ENCODE peak calls at places on chromosome 12, in ten cellular contexts. Y is K562, T is HCT116, L is H1, W is astrocyte, F is GM23248, G is fibroblast of lung, M is neural progenitor cell, B is PC-3, O is mammary epithelial cell. E is an unnamed sample.

GRCh38 chr12:96425973-96426372 is 25.7 kb upstream of the CDK17 start:
- DNase-seq in T (no peak), L (no peak), Y (no peak), F (peak), G (peak), W (peak), B (peak), O (peak), M (no peak), E (no peak)

GRCh38 chr12:87054225-87054624 is 798.0 kb upstream of the MGAT4C start:
- DNase-seq in B (peak), G (no peak), T (no peak), M (no peak), W (peak), F (peak), L (no peak), O (no peak), Y (no peak), E (no peak)

GRCh38 chr12:105878964-105879363 is 259.8 kb downstream of the NUAK1 start:
- DNase-seq in G (no peak), O (peak), B (peak), L (no peak), Y (no peak), T (no peak), M (no peak), F (peak), W (no peak), E (no peak)

GRCh38 chr12:9902539-9903228 is 21.4 kb downstream of the KLRF2 start:
- DNase-seq in M (peak), T (no peak), W (no peak), G (no peak), Y (no peak), L (no peak), O (peak), F (no peak), B (no peak), E (no peak)

GRCh38 chr12:120662879-120663278 is 22.5 kb downstream of the CABP1 start:
- DNase-seq in F (no peak), G (no peak), O (no peak), Y (no peak), M (no peak), B (no peak), W (no peak), L (no peak), T (no peak), E (no peak)

GRCh38 chr12:132488127-132489077 is 1.5 kb upstream of the FBRSL1 start:
- DNase-seq in W (no peak), O (no peak), F (no peak), Y (peak), B (no peak), M (peak), G (no peak), L (no peak), T (no peak), E (no peak)

GRCh38 chr12:2624543-2625266 is 170.1 kb upstream of the FKBP4 start:
- DNase-seq in G (peak), F (peak), B (peak), L (peak), M (peak), W (peak), Y (peak), T (peak), O (peak), E (peak)

GRCh38 chr12:122116707-122117535 is 38.4 kb downstream of the MLXIP start:
- DNase-seq in F (no peak), L (no peak), Y (no peak), W (no peak), G (no peak), O (no peak), T (no peak), M (no peak), B (no peak), E (no peak)

GRCh38 chr12:119642986-119643385 is 24.9 kb upstream of the PRKAB1 start:
- DNase-seq in B (no peak), M (peak), Y (peak), T (no peak), L (no peak), F (no peak), G (no peak), W (no peak), O (no peak), E (no peak)

GRCh38 chr12:4910502-4911315 is 1.0 kb downstream of the KCNA1 start:
- DNase-seq in M (peak), L (no peak), T (no peak), G (peak), Y (no peak), W (no peak), F (peak), O (no peak), B (no peak), E (no peak)

GRCh38 chr12:9405861-9406563 is 197.8 kb upstream of the PZP start:
- DNase-seq in M (peak), Y (no peak), T (no peak), W (no peak), G (no peak), B (no peak), O (no peak), F (no peak), L (no peak), E (no peak)

GRCh38 chr12:79378496-79378895 is 312.3 kb downstream of the PAWR start:
- DNase-seq in B (no peak), F (peak), L (no peak), Y (no peak), M (no peak), G (peak), O (no peak), W (peak), T (no peak), E (no peak)

GRCh38 chr12:11705010-11705409 is 55.5 kb downstream of the ETV6 start:
- DNase-seq in G (peak), O (peak), T (no peak), Y (no peak), F (peak), B (peak), M (no peak), W (peak), L (no peak), E (peak)

GRCh38 chr12:24972078-24972477 is 23.2 kb upstream of the BCAT1 start:
- DNase-seq in B (no peak), T (no peak), Y (no peak), M (no peak), F (no peak), L (no peak), W (no peak), O (no peak), G (no peak), E (no peak)

GRCh38 chr12:92244036-92244435 is 98.4 kb upstream of the BTG1 start:
- DNase-seq in Y (no peak), W (no peak), F (peak), L (no peak), G (peak), B (no peak), M (no peak), O (no peak), T (no peak), E (no peak)

GRCh38 chr12:52876371-52876770 is 27.6 kb upstream of the KRT78 start:
- DNase-seq in O (peak), B (peak), Y (no peak), M (no peak), G (no peak), F (no peak), L (no peak), W (no peak), T (no peak), E (no peak)

DNA sequence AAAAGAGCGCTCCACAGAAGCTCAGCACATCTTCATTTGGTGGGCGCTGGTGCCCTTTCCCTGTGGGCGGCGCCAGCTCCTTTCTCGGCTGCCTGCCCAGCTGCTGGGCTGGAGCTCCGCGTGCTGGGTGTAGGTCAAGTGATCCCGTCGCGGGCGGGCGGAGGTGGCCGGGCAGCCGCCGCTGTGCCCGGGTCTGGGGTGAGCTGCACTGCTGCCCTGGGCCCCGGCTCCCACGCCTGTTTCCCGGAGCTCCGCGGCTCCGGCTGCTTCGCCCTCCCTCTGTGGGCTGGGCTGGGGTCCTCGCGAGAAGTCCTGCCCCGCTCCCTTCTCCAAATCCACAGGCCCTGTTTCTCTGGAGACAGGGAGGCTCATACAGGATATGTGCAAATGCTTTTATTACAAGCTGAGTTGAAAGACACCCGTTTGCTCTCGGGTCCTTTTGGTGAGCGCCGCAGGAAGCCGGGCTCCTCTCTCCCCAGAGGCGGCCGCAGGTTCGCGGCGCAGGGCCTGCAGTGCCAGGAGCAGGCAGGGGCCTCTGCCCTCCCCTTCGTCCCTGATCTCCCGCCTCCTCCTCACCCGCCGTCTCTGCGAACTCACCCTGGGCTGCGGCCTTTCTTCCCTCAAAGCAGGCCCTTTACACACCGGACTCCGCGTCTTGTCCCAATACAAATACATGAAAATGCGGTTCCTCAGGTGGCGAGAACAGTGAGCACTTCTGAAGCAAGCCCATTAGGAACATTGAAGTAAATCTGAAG is 67.8 kb upstream of the CAPRIN2 start:
- DNase-seq in Y (no peak), T (no peak), L (no peak), F (peak), B (no peak), G (peak), M (peak), O (peak), W (peak), E (peak)
- TF ChIP-seq EZH2 in Y (no peak), T (no peak), L (no peak), F (no peak), B (no peak), G (no peak), M (no peak), O (no peak), W (no peak), E (no peak)

DNA sequence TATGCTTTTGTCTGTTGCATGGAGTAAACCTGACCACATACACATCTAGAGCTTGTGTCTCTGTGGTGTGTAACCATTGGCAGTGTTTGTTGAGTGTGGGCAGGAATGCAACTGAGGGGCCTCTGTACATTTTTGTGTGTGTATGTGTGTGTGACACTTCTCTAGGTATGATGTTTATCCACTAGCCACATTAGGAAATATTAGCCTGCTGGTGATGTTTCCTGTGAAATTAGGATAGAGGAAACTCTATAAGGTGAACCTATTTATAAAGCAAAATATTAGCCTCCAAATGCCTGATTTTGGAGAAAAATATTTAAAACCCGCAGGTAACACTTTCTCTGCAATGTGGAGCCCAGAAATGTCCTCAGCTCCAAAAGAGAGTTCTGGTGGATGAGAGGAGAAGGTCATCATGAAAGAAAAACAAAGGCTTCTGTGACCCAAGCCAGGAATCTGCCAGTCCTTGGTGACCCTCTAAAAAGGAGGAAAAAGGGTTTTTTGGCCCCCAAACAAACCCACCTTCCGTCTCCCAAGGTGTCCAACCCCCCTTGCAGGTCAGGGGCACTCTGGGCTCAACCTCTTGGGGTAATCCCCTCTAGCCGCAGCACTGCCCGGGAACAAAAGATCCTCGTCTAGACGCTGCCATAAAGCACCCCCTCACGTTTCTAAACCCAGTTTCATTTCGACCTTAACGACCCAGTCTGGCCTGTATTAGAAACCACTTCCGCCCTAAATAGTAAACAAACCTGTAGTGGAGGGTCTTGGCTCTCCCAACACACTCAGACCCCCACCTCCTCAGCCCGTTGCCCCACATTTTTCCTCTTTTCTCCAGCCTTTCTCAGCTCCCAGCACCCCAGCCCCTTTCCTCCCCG is 3.1 kb upstream of the HOTAIR start:
- DNase-seq in G (no peak), L (no peak), O (no peak), W (no peak), F (no peak), Y (no peak), T (no peak), B (peak), M (no peak), E (no peak)
- TF ChIP-seq EZH2 in G (no peak), L (peak), O (no peak), W (no peak), F (peak), Y (no peak), T (no peak), B (no peak), M (peak), E (no peak)

GRCh38 chr12:113474635-113475436 is 3.2 kb upstream of the LHX5 start:
- DNase-seq in W (no peak), B (no peak), G (no peak), T (no peak), O (no peak), L (no peak), Y (no peak), F (no peak), M (peak), E (no peak)

GRCh38 chr12:113477842-113478215 is 6.2 kb upstream of the LHX5 start:
- DNase-seq in T (no peak), B (no peak), G (no peak), W (no peak), Y (no peak), O (no peak), M (no peak), F (no peak), L (no peak), E (no peak)

GRCh38 chr12:113477171-113477841 is 5.6 kb upstream of the LHX5 start:
- DNase-seq in W (no peak), O (no peak), L (no peak), G (no peak), Y (no peak), M (peak), T (no peak), F (no peak), B (no peak), E (no peak)

GRCh38 chr12:113475451-113476085 is 3.9 kb upstream of the LHX5 start:
- DNase-seq in T (no peak), Y (no peak), G (no peak), O (no peak), L (no peak), B (no peak), W (no peak), F (no peak), M (peak), E (no peak)

DNA sequence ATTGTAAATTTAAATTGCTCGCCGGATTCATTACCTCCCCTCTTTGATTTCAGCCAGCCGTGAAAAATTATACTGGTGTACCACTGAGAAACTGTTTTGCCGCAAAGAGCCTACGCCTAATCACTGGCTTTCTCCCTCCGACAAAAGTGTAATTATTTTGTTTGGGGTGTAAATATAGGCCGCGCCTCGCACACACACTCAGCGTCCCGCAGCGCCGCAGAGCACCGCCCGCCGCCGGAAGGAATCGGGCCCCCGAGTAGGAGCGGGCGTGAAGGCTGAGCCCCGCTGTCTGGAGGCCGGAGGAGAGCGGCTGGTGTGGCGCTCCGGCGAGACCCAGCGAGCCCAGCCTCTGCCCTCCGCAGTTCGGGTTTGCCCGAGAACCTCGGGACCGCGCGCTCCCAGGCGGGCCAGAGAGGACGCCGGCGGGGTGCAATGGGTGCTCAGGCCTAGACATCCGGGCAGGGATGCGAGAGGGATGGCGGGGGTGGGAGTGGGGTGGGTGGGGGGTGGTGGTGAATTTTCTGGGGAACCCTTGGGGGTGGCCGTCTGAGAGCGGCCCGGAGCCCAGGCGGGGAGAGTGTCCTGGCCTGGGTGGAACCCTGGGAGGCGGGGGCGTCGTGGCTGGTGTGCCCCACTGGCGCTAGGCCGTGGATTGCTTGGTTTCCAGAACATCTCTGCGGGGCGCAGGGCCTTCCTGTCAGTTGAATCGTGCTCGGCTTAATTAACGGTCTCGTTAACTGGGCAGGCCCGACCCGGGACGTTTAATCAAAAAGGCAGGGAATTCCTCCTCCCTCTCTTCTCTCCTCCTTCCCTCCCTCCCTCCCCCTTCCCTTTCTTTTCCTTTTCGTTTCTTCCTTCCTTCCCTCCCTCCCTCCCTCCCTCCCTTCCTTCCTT is 4.7 kb upstream of the LHX5 start:
- DNase-seq in Y (no peak), G (no peak), B (no peak), F (no peak), O (no peak), L (no peak), W (no peak), M (peak), T (no peak), E (no peak)
- TF ChIP-seq EZH2 in Y (no peak), G (peak), B (peak), F (peak), O (peak), L (peak), W (peak), M (no peak), T (no peak), E (no peak)

GRCh38 chr12:89350661-89351488 is 1.4 kb downstream of the DUSP6 start:
- DNase-seq in G (peak), O (peak), Y (no peak), W (no peak), F (peak), T (no peak), B (no peak), M (peak), L (no peak), E (peak)
- TF ChIP-seq EZH2 in G (no peak), O (no peak), Y (no peak), W (no peak), F (no peak), T (no peak), B (no peak), M (peak), L (no peak), E (no peak)

DNA sequence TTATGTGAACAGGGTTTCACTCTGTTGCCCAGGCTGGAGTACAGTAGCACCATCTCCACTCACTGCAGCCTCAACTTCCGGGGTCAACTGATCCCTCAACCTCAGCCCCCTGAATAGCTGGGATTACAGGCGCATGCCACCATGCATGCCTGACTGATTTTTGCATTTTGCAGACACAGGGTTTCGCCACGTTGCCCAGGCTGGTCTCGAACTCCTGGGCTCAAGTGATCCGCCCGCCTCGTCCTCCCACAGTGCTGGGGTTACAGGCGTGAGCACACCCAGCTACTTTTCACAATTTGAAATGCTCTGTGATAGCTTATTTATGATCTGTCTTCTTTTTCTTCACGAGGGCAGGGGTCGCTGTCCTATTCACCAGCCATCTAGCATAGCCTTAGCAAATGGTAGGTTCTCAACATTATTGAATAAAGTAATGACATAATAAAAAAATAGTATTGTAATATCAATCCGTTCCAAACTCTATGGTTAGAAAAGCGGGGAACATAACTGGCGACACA is 484 bp upstream of the DDX47 start:
- DNase-seq in T (no peak), B (no peak), F (no peak), G (no peak), W (no peak), Y (no peak), O (no peak), M (no peak), L (no peak), E (no peak)
- TF ChIP-seq EZH2 in T (no peak), B (no peak), F (no peak), G (no peak), W (no peak), Y (no peak), O (no peak), M (no peak), L (no peak), E (no peak)